ENCODE peak calls at places on chromosomes 16 and 17, in four cellular contexts. A, V, Y and C are unnamed samples.

GRCh38 chr17:33950061-33950460 is 305.0 kb upstream of the CCL2 start:
- DNase-seq in A (no peak), V (no peak), Y (no peak), C (no peak)

GRCh38 chr16:22353188-22353919 is 21.1 kb downstream of the CDR2 start:
- DNase-seq in A (peak), V (peak), Y (peak), C (no peak)

GRCh38 chr17:50101346-50102163 is 6.4 kb downstream of the PDK2 start:
- DNase-seq in A (no peak), V (peak), Y (no peak), C (no peak)

GRCh38 chr16:67961551-67961957 is 6.9 kb downstream of the SLC12A4 start:
- DNase-seq in A (no peak), V (no peak), Y (no peak), C (no peak)

GRCh38 chr17:39640493-39641118 is 3.7 kb downstream of the STARD3 start:
- DNase-seq in A (no peak), V (no peak), Y (no peak), C (no peak)

GRCh38 chr17:83036193-83036592 is 43.2 kb upstream of the METRNL start:
- DNase-seq in A (no peak), V (no peak), Y (no peak), C (no peak)

GRCh38 chr16:29765167-29766032 is 12.7 kb upstream of the ZG16 start:
- DNase-seq in A (no peak), V (no peak), Y (no peak), C (no peak)

GRCh38 chr17:7717756-7718350 is 309 bp downstream of the DNAH2 start:
- DNase-seq in A (peak), V (no peak), Y (no peak), C (no peak)

GRCh38 chr16:68233085-68233834 is 2.7 kb downstream of the ESRP2 start:
- DNase-seq in A (no peak), V (no peak), Y (no peak), C (no peak)

GRCh38 chr16:88854306-88855111 is 2.2 kb downstream of the GALNS start:
- DNase-seq in A (peak), V (peak), Y (no peak), C (no peak)

GRCh38 chr17:57099165-57099564 is 14.1 kb downstream of the AKAP1 start:
- DNase-seq in A (no peak), V (peak), Y (no peak), C (peak)

GRCh38 chr16:63720848-63721247 is 1401.0 kb downstream of the CDH11 start:
- DNase-seq in A (no peak), V (no peak), Y (no peak), C (no peak)

GRCh38 chr16:54679531-54679930 is 251.1 kb upstream of the IRX5 start:
- DNase-seq in A (no peak), V (no peak), Y (no peak), C (no peak)

GRCh38 chr17:65593092-65593869 is 31.8 kb upstream of the AXIN2 start:
- DNase-seq in A (no peak), V (no peak), Y (no peak), C (no peak)

GRCh38 chr17:15268003-15268402 is 2.9 kb upstream of the PMP22 start:
- DNase-seq in A (no peak), V (no peak), Y (no peak), C (no peak)

GRCh38 chr17:78558181-78558850 is 18.9 kb downstream of the DNAH17 start:
- DNase-seq in A (no peak), V (peak), Y (no peak), C (no peak)

GRCh38 chr16:27564226-27564625 is 14.3 kb downstream of the KATNIP start:
- DNase-seq in A (no peak), V (no peak), Y (no peak), C (no peak)

GRCh38 chr17:28216032-28216431 is 103.0 kb upstream of the TMEM97 start:
- DNase-seq in A (no peak), V (no peak), Y (no peak), C (no peak)

GRCh38 chr17:73286863-73287296 is 24.9 kb downstream of the CDC42EP4 start:
- DNase-seq in A (no peak), V (no peak), Y (no peak), C (no peak)

GRCh38 chr17:17073627-17074521 is 31.6 kb downstream of the MPRIP start:
- DNase-seq in A (no peak), V (no peak), Y (no peak), C (no peak)

GRCh38 chr16:57380671-57381462 is 8.6 kb downstream of the CX3CL1 start:
- DNase-seq in A (peak), V (no peak), Y (no peak), C (no peak)

GRCh38 chr16:66270333-66270927 is 96.1 kb upstream of the CDH5 start:
- DNase-seq in A (peak), V (peak), Y (no peak), C (peak)

GRCh38 chr17:83176956-83177583 is 97.7 kb downstream of the METRNL start:
- DNase-seq in A (no peak), V (no peak), Y (no peak), C (no peak)

GRCh38 chr16:89596957-89597644 is 16.3 kb upstream of the DPEP1 start:
- DNase-seq in A (no peak), V (no peak), Y (no peak), C (no peak)

GRCh38 chr16:17519041-17519440 is 48.3 kb upstream of the XYLT1 start:
- DNase-seq in A (no peak), V (no peak), Y (no peak), C (no peak)

GRCh38 chr16:7888421-7888820 is 555.8 kb downstream of the RBFOX1 start:
- DNase-seq in A (no peak), V (no peak), Y (no peak), C (no peak)

GRCh38 chr17:11264183-11264871 is 23.3 kb downstream of the SHISA6 start:
- DNase-seq in A (no peak), V (peak), Y (no peak), C (no peak)

GRCh38 chr16:17364319-17365210 is 106.2 kb downstream of the XYLT1 start:
- DNase-seq in A (peak), V (no peak), Y (no peak), C (no peak)

GRCh38 chr17:35930211-35931065 is at the start of gene RDM1:
- DNase-seq in A (peak), V (peak), Y (peak), C (peak)
- TF ChIP-seq SPI1 in A (no peak), V (no peak), Y (no peak), C (no peak)

GRCh38 chr16:4682084-4682581 is 11.2 kb upstream of the NUDT16L1 start:
- DNase-seq in A (peak), V (no peak), Y (no peak), C (no peak)

GRCh38 chr16:4679854-4680636 is 13.3 kb upstream of the NUDT16L1 start:
- DNase-seq in A (peak), V (no peak), Y (no peak), C (no peak)

GRCh38 chr16:4679156-4679853 is 14.1 kb upstream of the NUDT16L1 start:
- DNase-seq in A (no peak), V (no peak), Y (no peak), C (no peak)

GRCh38 chr16:4681471-4682083 is 11.8 kb upstream of the NUDT16L1 start:
- DNase-seq in A (no peak), V (no peak), Y (no peak), C (no peak)

GRCh38 chr16:4680673-4681470 is 12.5 kb upstream of the NUDT16L1 start:
- DNase-seq in A (peak), V (no peak), Y (no peak), C (no peak)
- TF ChIP-seq SPI1 in A (no peak), V (no peak), Y (no peak), C (no peak)

GRCh38 chr16:69522732-69523404 is 42.9 kb upstream of the NFAT5 start:
- DNase-seq in A (peak), V (peak), Y (no peak), C (no peak)
- TF ChIP-seq SPI1 in A (no peak), V (no peak), Y (no peak), C (no peak)

GRCh38 chr16:23466162-23466885 is 13.3 kb upstream of the COG7 start:
- DNase-seq in A (no peak), V (no peak), Y (no peak), C (no peak)
- TF ChIP-seq SPI1 in A (no peak), V (no peak), Y (no peak), C (no peak)

DNA sequence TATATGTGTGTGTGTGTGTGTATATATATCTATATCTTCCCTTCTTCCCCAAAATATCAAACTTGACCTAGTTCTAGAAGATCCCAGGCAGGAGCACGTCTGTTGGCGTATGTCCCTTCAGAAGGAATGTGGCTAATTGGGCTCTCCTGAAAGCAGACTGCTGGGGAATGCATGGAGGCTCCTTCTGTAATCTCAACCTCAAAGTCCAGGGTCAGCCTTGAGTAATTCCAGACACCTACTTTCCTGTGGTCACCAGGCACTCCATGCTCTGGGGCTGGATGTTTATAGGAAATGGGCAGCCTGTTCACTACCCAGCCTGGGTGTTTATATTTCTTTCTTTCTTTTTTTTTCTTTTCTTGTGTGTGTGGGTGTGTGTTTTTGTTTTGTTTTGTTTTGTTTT is 13.4 kb downstream of the BCO1 start:
- DNase-seq in A (no peak), V (no peak), Y (no peak), C (no peak)
- TF ChIP-seq SPI1 in A (no peak), V (no peak), Y (no peak), C (no peak)

GRCh38 chr17:8846768-8847211 is 20.7 kb downstream of the PIK3R6 start:
- DNase-seq in A (no peak), V (peak), Y (no peak), C (no peak)
- TF ChIP-seq SPI1 in A (no peak), V (no peak), Y (no peak), C (no peak)

GRCh38 chr17:62840871-62841270 is 32.8 kb upstream of the MARCHF10 start:
- DNase-seq in A (no peak), V (no peak), Y (no peak), C (no peak)
- TF ChIP-seq SPI1 in A (no peak), V (no peak), Y (no peak), C (no peak)

GRCh38 chr16:11094075-11094593 is 149.8 kb downstream of the CLEC16A start:
- DNase-seq in A (peak), V (peak), Y (peak), C (peak)
- TF ChIP-seq SPI1 in A (peak), V (peak), Y (peak), C (peak)